ENCODE peak calls at places on chromosomes 12 and 14, in five cellular contexts. V is lower lobe of right lung, M is heart left ventricle, T is SK-N-SH, X is GM23248. Q is an unnamed sample. For H3K9me3, the result is how much of the 10 kb centered on the place peaks cover.

GRCh38 chr14:101781240-101782061 is 19.9 kb downstream of the PPP2R5C start:
- DNase-seq in X (peak), M (peak), V (no peak), T (peak), Q (no peak)

GRCh38 chr14:23307687-23308644 is 1.3 kb downstream of the BCL2L2 start:
- DNase-seq in X (peak), T (no peak), M (no peak), V (no peak), Q (no peak)

GRCh38 chr12:16358896-16359295 is 11.5 kb downstream of the MGST1 start:
- DNase-seq in V (no peak), X (peak), M (no peak), T (no peak), Q (no peak)

GRCh38 chr14:35534130-35534883 is at the start of gene INSM2:
- DNase-seq in T (no peak), X (peak), V (no peak), M (peak), Q (no peak)

GRCh38 chr12:53219116-53219955 is 12.3 kb upstream of the ITGB7 start:
- DNase-seq in T (no peak), X (peak), M (peak), V (peak), Q (no peak)

GRCh38 chr12:73274972-73275371 is 1002.8 kb downstream of the TRHDE start:
- DNase-seq in T (no peak), V (no peak), X (no peak), M (no peak), Q (no peak)

GRCh38 chr14:65927871-65928270 is 515.3 kb downstream of the FUT8 start:
- DNase-seq in V (no peak), X (no peak), T (no peak), M (no peak), Q (no peak)

GRCh38 chr14:95143813-95144620 is 13.3 kb downstream of the DICER1 start:
- DNase-seq in M (no peak), X (peak), T (no peak), V (no peak), Q (no peak)

GRCh38 chr12:92141585-92142244 is 3.9 kb downstream of the BTG1 start:
- DNase-seq in T (no peak), V (no peak), X (no peak), M (no peak), Q (no peak)

GRCh38 chr12:6532927-6533652 is 1.2 kb upstream of the GAPDH start:
- DNase-seq in V (no peak), M (peak), T (peak), X (peak), Q (peak)

GRCh38 chr12:9372202-9372601 is 164.0 kb upstream of the PZP start:
- DNase-seq in X (peak), M (no peak), V (no peak), T (no peak), Q (no peak)

GRCh38 chr12:57498143-57498524 is 10.3 kb downstream of the MARS1 start:
- DNase-seq in V (no peak), X (no peak), M (no peak), T (no peak), Q (no peak)

GRCh38 chr12:110935588-110935987 is 15.2 kb upstream of the MYL2 start:
- DNase-seq in V (no peak), M (no peak), X (no peak), T (no peak), Q (no peak)

GRCh38 chr12:74293689-74294131 is 243.9 kb upstream of the ATXN7L3B start:
- DNase-seq in M (no peak), X (no peak), T (no peak), V (no peak), Q (no peak)

GRCh38 chr12:103850429-103850828 is 9.4 kb upstream of the NT5DC3 start:
- DNase-seq in M (no peak), X (no peak), T (peak), V (no peak), Q (no peak)

GRCh38 chr12:115132145-115132544 is 448.2 kb upstream of the TBX3 start:
- DNase-seq in T (no peak), V (no peak), X (peak), M (no peak), Q (no peak)

GRCh38 chr14:90676859-90677258 is 139.4 kb downstream of the TTC7B start:
- DNase-seq in X (peak), T (no peak), V (no peak), M (no peak), Q (no peak)

GRCh38 chr12:104478396-104479140 is 21.8 kb downstream of the CHST11 start:
- DNase-seq in V (peak), T (no peak), X (no peak), M (no peak), Q (no peak)

GRCh38 chr14:61651355-61651754 is 44.0 kb upstream of the HIF1A start:
- DNase-seq in V (no peak), X (no peak), M (no peak), T (no peak), Q (no peak)

GRCh38 chr12:125873031-125873430 is 807.8 kb downstream of the AACS start:
- DNase-seq in X (no peak), T (no peak), V (no peak), M (no peak), Q (no peak)

GRCh38 chr14:51436630-51437029 is 196.6 kb downstream of the TMX1 start:
- DNase-seq in V (no peak), M (no peak), X (no peak), T (no peak), Q (no peak)

GRCh38 chr14:102775855-102776760 is 1.1 kb upstream of the TRAF3 start:
- DNase-seq in M (no peak), V (no peak), T (no peak), X (peak), Q (no peak)

GRCh38 chr14:25677111-25677510 is 627.2 kb upstream of the STXBP6 start:
- DNase-seq in V (no peak), X (no peak), M (no peak), T (no peak), Q (no peak)

GRCh38 chr12:55727643-55728184 is 1.1 kb downstream of the CD63 start:
- DNase-seq in T (peak), V (peak), X (peak), M (no peak), Q (no peak)

GRCh38 chr12:96225994-96226399 is 31.8 kb downstream of the ELK3 start:
- DNase-seq in X (no peak), V (no peak), T (no peak), M (no peak), Q (no peak)

GRCh38 chr14:51877807-51878206 is 17.4 kb downstream of the GNG2 start:
- DNase-seq in X (no peak), V (no peak), T (no peak), M (no peak), Q (no peak)

GRCh38 chr14:37172024-37172869 is at the start of gene SLC25A21:
- DNase-seq in X (peak), M (peak), V (peak), T (no peak), Q (peak)

GRCh38 chr14:50906326-50906725 is 34.5 kb downstream of the ABHD12B start:
- DNase-seq in T (no peak), M (no peak), V (no peak), X (no peak), Q (no peak)

GRCh38 chr12:42809226-42809625 is 219.7 kb upstream of the PRICKLE1 start:
- DNase-seq in M (no peak), V (no peak), X (peak), T (no peak), Q (no peak)

GRCh38 chr12:107349008-107349747 is 255.8 kb upstream of the CRY1 start:
- DNase-seq in V (no peak), X (peak), M (no peak), T (peak), Q (no peak)

GRCh38 chr14:45990252-45990651 is 661.3 kb downstream of the RPL10L start:
- DNase-seq in X (no peak), M (no peak), T (no peak), V (no peak), Q (no peak)

GRCh38 chr12:99367181-99367580 is 280.4 kb upstream of the GARIN6 start:
- DNase-seq in T (no peak), V (no peak), M (no peak), X (no peak), Q (no peak)

GRCh38 chr14:74545386-74545785 is 51.8 kb downstream of the ISCA2 start:
- DNase-seq in X (no peak), T (no peak), V (no peak), M (peak), Q (no peak)

GRCh38 chr12:114935658-114936057 is 251.7 kb upstream of the TBX3 start:
- DNase-seq in M (no peak), T (no peak), X (no peak), V (no peak), Q (no peak)

GRCh38 chr12:114869091-114869834 is 185.3 kb upstream of the TBX3 start:
- DNase-seq in T (peak), X (peak), V (no peak), M (no peak), Q (no peak)

GRCh38 chr12:2264622-2265306 is 212.0 kb downstream of the CACNA1C start:
- DNase-seq in X (peak), M (no peak), V (no peak), T (no peak), Q (no peak)

GRCh38 chr14:106390947-106391346 is 864.6 kb downstream of the TMEM121 start:
- DNase-seq in V (no peak), T (no peak), M (no peak), X (no peak), Q (no peak)
- H3K9me3 ChIP-seq in V (under half), T (under half), M (under half), X (under half), Q (under half)

GRCh38 chr14:85222344-85222743 is 307.6 kb upstream of the FLRT2 start:
- DNase-seq in V (no peak), M (no peak), T (no peak), X (no peak), Q (no peak)

GRCh38 chr14:85218982-85219381 is 311.0 kb upstream of the FLRT2 start:
- DNase-seq in M (no peak), X (no peak), V (no peak), T (no peak), Q (no peak)

GRCh38 chr14:85217412-85217811 is 312.5 kb upstream of the FLRT2 start:
- DNase-seq in M (no peak), V (no peak), X (no peak), T (no peak), Q (no peak)

GRCh38 chr14:85223667-85224066 is 306.3 kb upstream of the FLRT2 start:
- DNase-seq in T (no peak), V (no peak), M (no peak), X (no peak), Q (peak)

DNA sequence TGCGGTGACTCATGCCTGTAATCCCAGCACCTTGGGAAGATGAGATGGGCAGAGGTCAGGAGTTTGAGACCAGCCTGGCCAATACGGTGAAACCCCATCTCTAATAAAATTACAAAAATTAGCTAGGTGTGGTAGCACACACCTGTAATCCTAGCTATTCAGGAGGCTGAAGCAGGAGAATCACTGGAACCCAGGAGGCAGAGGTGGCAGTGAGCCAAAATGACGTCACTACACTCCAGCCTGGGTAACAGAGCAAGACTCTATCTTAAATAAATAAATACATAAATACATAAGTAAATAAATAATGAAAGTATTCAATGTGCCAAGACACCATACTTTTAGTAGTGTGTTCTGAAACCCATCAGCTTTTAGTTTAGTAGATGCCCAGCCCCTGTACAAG is 308.1 kb upstream of the FLRT2 start:
- DNase-seq in T (no peak), M (no peak), X (no peak), V (no peak), Q (no peak)
- H3K9me3 ChIP-seq in T (under half), M (under half), X (under half), V (under half), Q (under half)

GRCh38 chr14:53278602-53279506 is 125.7 kb upstream of the DDHD1 start:
- DNase-seq in T (no peak), X (peak), M (peak), V (no peak), Q (no peak)
- H3K9me3 ChIP-seq in T (under half), X (under half), M (under half), V (under half), Q (under half)

GRCh38 chr14:43105305-43105704 is 1401.8 kb downstream of the FSCB start:
- DNase-seq in M (no peak), V (no peak), X (no peak), T (no peak), Q (no peak)
- H3K9me3 ChIP-seq in M (under half), V (under half), X (under half), T (under half), Q (under half)

GRCh38 chr12:113630625-113631024 is 159.0 kb upstream of the LHX5 start:
- DNase-seq in M (no peak), X (no peak), V (no peak), T (no peak), Q (no peak)

GRCh38 chr12:113622410-113622809 is 150.7 kb upstream of the LHX5 start:
- DNase-seq in M (no peak), V (no peak), T (no peak), X (no peak), Q (no peak)

GRCh38 chr12:113620437-113620976 is 148.8 kb upstream of the LHX5 start:
- DNase-seq in X (no peak), T (no peak), M (no peak), V (no peak), Q (no peak)

GRCh38 chr12:113625499-113625898 is 153.8 kb upstream of the LHX5 start:
- DNase-seq in T (no peak), V (no peak), X (no peak), M (no peak), Q (no peak)
- H3K9me3 ChIP-seq in T (under half), V (under half), X (under half), M (half or more), Q (under half)

GRCh38 chr14:105927661-105928060 is 401.3 kb downstream of the TMEM121 start:
- DNase-seq in M (peak), T (no peak), X (no peak), V (peak), Q (no peak)
- H3K9me3 ChIP-seq in M (under half), T (under half), X (under half), V (under half), Q (under half)

GRCh38 chr14:56650075-56650474 is 70.5 kb downstream of the TMEM260 start:
- DNase-seq in V (no peak), T (no peak), M (no peak), X (no peak), Q (no peak)
- H3K9me3 ChIP-seq in V (under half), T (under half), M (under half), X (under half), Q (under half)

GRCh38 chr12:132955933-132956725 is at the start of gene ZNF605:
- DNase-seq in X (peak), T (peak), M (peak), V (peak), Q (peak)

GRCh38 chr12:132953163-132953425 is 3.0 kb downstream of the ZNF605 start:
- DNase-seq in M (no peak), T (no peak), X (no peak), V (no peak), Q (no peak)

GRCh38 chr12:132953771-132954170 is 2.3 kb downstream of the ZNF605 start:
- DNase-seq in T (no peak), M (no peak), V (no peak), X (no peak), Q (no peak)

GRCh38 chr12:132954471-132955048 is 1.5 kb downstream of the ZNF605 start:
- DNase-seq in M (no peak), V (no peak), X (peak), T (no peak), Q (no peak)

GRCh38 chr12:132955094-132955932 is 793 bp downstream of the ZNF605 start:
- DNase-seq in M (no peak), V (no peak), X (peak), T (no peak), Q (peak)
- H3K9me3 ChIP-seq in M (under half), V (under half), X (under half), T (under half), Q (under half)